ENCODE peak calls at places on chromosomes 16 and 17, in ten cellular contexts. One of them, this sample, is unnamed.

GRCh38 chr17:68861602-68862001 is 93.6 kb downstream of the ABCA8 start:
- DNase-seq in suprapubic skin: no peak
- DNase-seq in GM23338: no peak
- DNase-seq in GM12891: no peak
- DNase-seq in sigmoid colon: no peak
- DNase-seq in esophagus muscularis mucosa: no peak
- DNase-seq in GM12892: no peak
- DNase-seq in stomach: no peak
- DNase-seq in transverse colon: no peak
- DNase-seq in spleen: no peak
- DNase-seq in this sample: no peak

GRCh38 chr16:88759245-88759975 is 25.6 kb downstream of the PIEZO1 start:
- DNase-seq in suprapubic skin: no peak
- DNase-seq in GM23338: peak
- DNase-seq in GM12891: no peak
- DNase-seq in sigmoid colon: peak
- DNase-seq in esophagus muscularis mucosa: no peak
- DNase-seq in GM12892: no peak
- DNase-seq in stomach: peak
- DNase-seq in transverse colon: peak
- DNase-seq in spleen: peak
- DNase-seq in this sample: no peak

GRCh38 chr17:72719582-72720493 is 372.6 kb downstream of the SLC39A11 start:
- DNase-seq in suprapubic skin: no peak
- DNase-seq in GM23338: no peak
- DNase-seq in GM12891: no peak
- DNase-seq in sigmoid colon: no peak
- DNase-seq in esophagus muscularis mucosa: no peak
- DNase-seq in GM12892: no peak
- DNase-seq in stomach: no peak
- DNase-seq in transverse colon: peak
- DNase-seq in spleen: peak
- DNase-seq in this sample: no peak

GRCh38 chr17:32275060-32276042 is 9.7 kb downstream of the RHBDL3 start:
- DNase-seq in suprapubic skin: no peak
- DNase-seq in GM23338: peak
- DNase-seq in GM12891: no peak
- DNase-seq in sigmoid colon: no peak
- DNase-seq in esophagus muscularis mucosa: no peak
- DNase-seq in GM12892: no peak
- DNase-seq in stomach: no peak
- DNase-seq in transverse colon: no peak
- DNase-seq in spleen: no peak
- DNase-seq in this sample: no peak

GRCh38 chr16:68704232-68704867 is 32.7 kb upstream of the CDH1 start:
- DNase-seq in suprapubic skin: peak
- DNase-seq in GM23338: peak
- DNase-seq in GM12891: peak
- DNase-seq in sigmoid colon: no peak
- DNase-seq in esophagus muscularis mucosa: no peak
- DNase-seq in GM12892: peak
- DNase-seq in stomach: peak
- DNase-seq in transverse colon: peak
- DNase-seq in spleen: peak
- DNase-seq in this sample: peak

GRCh38 chr17:75842963-75843576 is 1.1 kb downstream of the UNC13D start:
- DNase-seq in suprapubic skin: no peak
- DNase-seq in GM23338: no peak
- DNase-seq in GM12891: no peak
- DNase-seq in sigmoid colon: no peak
- DNase-seq in esophagus muscularis mucosa: no peak
- DNase-seq in GM12892: no peak
- DNase-seq in stomach: no peak
- DNase-seq in transverse colon: no peak
- DNase-seq in spleen: peak
- DNase-seq in this sample: no peak

GRCh38 chr16:26816885-26817571 is 249.7 kb upstream of the C16orf82 start:
- DNase-seq in suprapubic skin: no peak
- DNase-seq in GM23338: no peak
- DNase-seq in GM12891: no peak
- DNase-seq in sigmoid colon: no peak
- DNase-seq in esophagus muscularis mucosa: no peak
- DNase-seq in GM12892: no peak
- DNase-seq in stomach: no peak
- DNase-seq in transverse colon: no peak
- DNase-seq in spleen: no peak
- DNase-seq in this sample: no peak

GRCh38 chr17:35243459-35244204 is 760 bp downstream of the SLFN5 start:
- DNase-seq in suprapubic skin: peak
- DNase-seq in GM23338: peak
- DNase-seq in GM12891: no peak
- DNase-seq in sigmoid colon: peak
- DNase-seq in esophagus muscularis mucosa: peak
- DNase-seq in GM12892: peak
- DNase-seq in stomach: peak
- DNase-seq in transverse colon: peak
- DNase-seq in spleen: peak
- DNase-seq in this sample: peak

GRCh38 chr17:63479495-63480184 is 2.8 kb downstream of the ACE start:
- DNase-seq in suprapubic skin: peak
- DNase-seq in GM23338: no peak
- DNase-seq in GM12891: no peak
- DNase-seq in sigmoid colon: no peak
- DNase-seq in esophagus muscularis mucosa: no peak
- DNase-seq in GM12892: no peak
- DNase-seq in stomach: no peak
- DNase-seq in transverse colon: no peak
- DNase-seq in spleen: peak
- DNase-seq in this sample: no peak

GRCh38 chr17:81432873-81433451 is 37.7 kb downstream of the BAHCC1 start:
- DNase-seq in suprapubic skin: no peak
- DNase-seq in GM23338: no peak
- DNase-seq in GM12891: no peak
- DNase-seq in sigmoid colon: no peak
- DNase-seq in esophagus muscularis mucosa: no peak
- DNase-seq in GM12892: no peak
- DNase-seq in stomach: peak
- DNase-seq in transverse colon: no peak
- DNase-seq in spleen: no peak
- DNase-seq in this sample: peak

GRCh38 chr17:28997811-28998210 is 8.0 kb downstream of the SEZ6 start:
- DNase-seq in suprapubic skin: no peak
- DNase-seq in GM23338: no peak
- DNase-seq in GM12891: no peak
- DNase-seq in sigmoid colon: no peak
- DNase-seq in esophagus muscularis mucosa: no peak
- DNase-seq in GM12892: no peak
- DNase-seq in stomach: no peak
- DNase-seq in transverse colon: no peak
- DNase-seq in spleen: no peak
- DNase-seq in this sample: no peak

GRCh38 chr17:44627513-44627912 is 28.8 kb upstream of the MEIOC start:
- DNase-seq in suprapubic skin: no peak
- DNase-seq in GM23338: no peak
- DNase-seq in GM12891: no peak
- DNase-seq in sigmoid colon: no peak
- DNase-seq in esophagus muscularis mucosa: no peak
- DNase-seq in GM12892: no peak
- DNase-seq in stomach: no peak
- DNase-seq in transverse colon: no peak
- DNase-seq in spleen: no peak
- DNase-seq in this sample: no peak

GRCh38 chr16:11004957-11005610 is 60.7 kb downstream of the CLEC16A start:
- DNase-seq in suprapubic skin: no peak
- DNase-seq in GM23338: no peak
- DNase-seq in GM12891: no peak
- DNase-seq in sigmoid colon: no peak
- DNase-seq in esophagus muscularis mucosa: no peak
- DNase-seq in GM12892: no peak
- DNase-seq in stomach: no peak
- DNase-seq in transverse colon: no peak
- DNase-seq in spleen: no peak
- DNase-seq in this sample: peak

GRCh38 chr16:48136547-48137360 is 19.0 kb downstream of the ABCC12 start:
- DNase-seq in suprapubic skin: no peak
- DNase-seq in GM23338: no peak
- DNase-seq in GM12891: no peak
- DNase-seq in sigmoid colon: no peak
- DNase-seq in esophagus muscularis mucosa: no peak
- DNase-seq in GM12892: no peak
- DNase-seq in stomach: no peak
- DNase-seq in transverse colon: no peak
- DNase-seq in spleen: no peak
- DNase-seq in this sample: no peak

DNA sequence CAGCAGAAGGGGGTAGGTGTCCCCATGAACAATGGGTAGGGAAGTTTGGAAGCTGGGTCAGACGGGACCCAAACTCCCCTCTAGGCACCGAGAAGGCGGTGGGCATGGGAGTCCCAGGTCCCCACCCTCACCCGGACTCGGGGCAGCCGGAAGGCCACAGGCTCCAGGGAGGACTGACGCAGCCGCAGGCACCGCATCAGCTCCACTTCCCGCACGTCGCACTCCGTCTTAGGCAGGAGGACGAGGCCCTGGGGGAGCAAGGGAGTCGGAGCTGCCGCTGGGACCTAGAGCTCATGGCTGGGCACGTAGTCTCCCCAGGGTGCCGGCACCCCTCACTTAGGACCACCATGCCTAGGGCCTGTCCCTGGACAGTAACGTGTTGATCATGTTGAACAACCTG is 7.1 kb upstream of the PAM16 start:
- DNase-seq in suprapubic skin: no peak
- DNase-seq in GM23338: no peak
- DNase-seq in GM12891: no peak
- DNase-seq in sigmoid colon: peak
- DNase-seq in esophagus muscularis mucosa: no peak
- DNase-seq in GM12892: no peak
- DNase-seq in stomach: no peak
- DNase-seq in transverse colon: no peak
- DNase-seq in spleen: peak
- DNase-seq in this sample: no peak
- TF ChIP-seq POLR2AphosphoS5 in suprapubic skin: no peak
- TF ChIP-seq POLR2AphosphoS5 in GM23338: no peak
- TF ChIP-seq POLR2AphosphoS5 in GM12891: no peak
- TF ChIP-seq POLR2AphosphoS5 in sigmoid colon: no peak
- TF ChIP-seq POLR2AphosphoS5 in esophagus muscularis mucosa: no peak
- TF ChIP-seq POLR2AphosphoS5 in GM12892: no peak
- TF ChIP-seq POLR2AphosphoS5 in stomach: no peak
- TF ChIP-seq POLR2AphosphoS5 in transverse colon: no peak
- TF ChIP-seq POLR2AphosphoS5 in spleen: peak
- TF ChIP-seq POLR2AphosphoS5 in this sample: no peak

GRCh38 chr17:17823433-17824118 is 13.2 kb downstream of the SREBF1 start:
- DNase-seq in suprapubic skin: peak
- DNase-seq in GM23338: peak
- DNase-seq in GM12891: peak
- DNase-seq in sigmoid colon: peak
- DNase-seq in esophagus muscularis mucosa: peak
- DNase-seq in GM12892: peak
- DNase-seq in stomach: peak
- DNase-seq in transverse colon: peak
- DNase-seq in spleen: peak
- DNase-seq in this sample: peak
- TF ChIP-seq POLR2AphosphoS5 in suprapubic skin: no peak
- TF ChIP-seq POLR2AphosphoS5 in GM23338: no peak
- TF ChIP-seq POLR2AphosphoS5 in GM12891: no peak
- TF ChIP-seq POLR2AphosphoS5 in sigmoid colon: peak
- TF ChIP-seq POLR2AphosphoS5 in esophagus muscularis mucosa: peak
- TF ChIP-seq POLR2AphosphoS5 in GM12892: no peak
- TF ChIP-seq POLR2AphosphoS5 in stomach: peak
- TF ChIP-seq POLR2AphosphoS5 in transverse colon: peak
- TF ChIP-seq POLR2AphosphoS5 in spleen: peak
- TF ChIP-seq POLR2AphosphoS5 in this sample: peak

GRCh38 chr16:80081851-80082250 is 458.9 kb upstream of the DYNLRB2 start:
- DNase-seq in suprapubic skin: no peak
- DNase-seq in GM23338: no peak
- DNase-seq in GM12891: no peak
- DNase-seq in sigmoid colon: no peak
- DNase-seq in esophagus muscularis mucosa: no peak
- DNase-seq in GM12892: no peak
- DNase-seq in stomach: no peak
- DNase-seq in transverse colon: no peak
- DNase-seq in spleen: no peak
- DNase-seq in this sample: no peak

GRCh38 chr16:80080287-80080851 is 460.4 kb upstream of the DYNLRB2 start:
- DNase-seq in suprapubic skin: no peak
- DNase-seq in GM23338: no peak
- DNase-seq in GM12891: no peak
- DNase-seq in sigmoid colon: no peak
- DNase-seq in esophagus muscularis mucosa: no peak
- DNase-seq in GM12892: no peak
- DNase-seq in stomach: no peak
- DNase-seq in transverse colon: no peak
- DNase-seq in spleen: no peak
- DNase-seq in this sample: no peak

GRCh38 chr16:80085606-80086005 is 455.2 kb upstream of the DYNLRB2 start:
- DNase-seq in suprapubic skin: no peak
- DNase-seq in GM23338: no peak
- DNase-seq in GM12891: no peak
- DNase-seq in sigmoid colon: no peak
- DNase-seq in esophagus muscularis mucosa: no peak
- DNase-seq in GM12892: no peak
- DNase-seq in stomach: no peak
- DNase-seq in transverse colon: no peak
- DNase-seq in spleen: no peak
- DNase-seq in this sample: no peak

GRCh38 chr16:80084163-80084562 is 456.6 kb upstream of the DYNLRB2 start:
- DNase-seq in suprapubic skin: no peak
- DNase-seq in GM23338: no peak
- DNase-seq in GM12891: no peak
- DNase-seq in sigmoid colon: no peak
- DNase-seq in esophagus muscularis mucosa: no peak
- DNase-seq in GM12892: no peak
- DNase-seq in stomach: no peak
- DNase-seq in transverse colon: no peak
- DNase-seq in spleen: no peak
- DNase-seq in this sample: no peak

DNA sequence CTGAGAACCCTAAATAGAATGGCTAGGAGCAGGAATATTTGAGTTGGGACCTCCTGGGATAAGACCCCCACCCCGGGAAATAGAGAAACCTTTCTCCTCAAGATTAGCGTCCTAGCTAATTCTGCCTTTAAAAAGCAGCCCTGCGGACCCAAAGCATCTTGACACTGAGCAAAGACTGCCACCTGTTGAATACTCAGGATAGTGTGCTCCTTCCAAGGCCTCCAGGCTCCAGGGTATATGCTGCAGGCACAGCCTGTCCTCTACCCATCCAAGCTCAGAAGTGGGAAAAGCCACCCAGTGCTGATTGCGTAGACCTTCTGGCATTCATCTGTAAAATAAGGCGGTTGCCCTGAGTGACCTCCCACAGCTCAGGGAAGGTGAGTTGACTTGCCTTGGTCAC is 456.2 kb upstream of the DYNLRB2 start:
- DNase-seq in suprapubic skin: peak
- DNase-seq in GM23338: peak
- DNase-seq in GM12891: no peak
- DNase-seq in sigmoid colon: peak
- DNase-seq in esophagus muscularis mucosa: no peak
- DNase-seq in GM12892: no peak
- DNase-seq in stomach: peak
- DNase-seq in transverse colon: peak
- DNase-seq in spleen: no peak
- DNase-seq in this sample: peak
- TF ChIP-seq POLR2AphosphoS5 in suprapubic skin: no peak
- TF ChIP-seq POLR2AphosphoS5 in GM23338: no peak
- TF ChIP-seq POLR2AphosphoS5 in GM12891: no peak
- TF ChIP-seq POLR2AphosphoS5 in sigmoid colon: no peak
- TF ChIP-seq POLR2AphosphoS5 in esophagus muscularis mucosa: no peak
- TF ChIP-seq POLR2AphosphoS5 in GM12892: no peak
- TF ChIP-seq POLR2AphosphoS5 in stomach: no peak
- TF ChIP-seq POLR2AphosphoS5 in transverse colon: no peak
- TF ChIP-seq POLR2AphosphoS5 in spleen: no peak
- TF ChIP-seq POLR2AphosphoS5 in this sample: no peak

GRCh38 chr16:24367186-24367585 is 111.1 kb downstream of the CACNG3 start:
- DNase-seq in suprapubic skin: no peak
- DNase-seq in GM23338: no peak
- DNase-seq in GM12891: no peak
- DNase-seq in sigmoid colon: no peak
- DNase-seq in esophagus muscularis mucosa: no peak
- DNase-seq in GM12892: no peak
- DNase-seq in stomach: no peak
- DNase-seq in transverse colon: no peak
- DNase-seq in spleen: no peak
- DNase-seq in this sample: no peak
- TF ChIP-seq POLR2AphosphoS5 in suprapubic skin: no peak
- TF ChIP-seq POLR2AphosphoS5 in GM23338: no peak
- TF ChIP-seq POLR2AphosphoS5 in GM12891: no peak
- TF ChIP-seq POLR2AphosphoS5 in sigmoid colon: no peak
- TF ChIP-seq POLR2AphosphoS5 in esophagus muscularis mucosa: no peak
- TF ChIP-seq POLR2AphosphoS5 in GM12892: no peak
- TF ChIP-seq POLR2AphosphoS5 in stomach: no peak
- TF ChIP-seq POLR2AphosphoS5 in transverse colon: no peak
- TF ChIP-seq POLR2AphosphoS5 in spleen: no peak
- TF ChIP-seq POLR2AphosphoS5 in this sample: no peak